ENCODE peak calls at places on chromosomes 2 and 18, in nine cellular contexts. C, O, U, V, Z, G, I, M and A are unnamed samples.

GRCh38 chr18:49609416-49610284 is 47.8 kb downstream of the LIPG start:
- DNase-seq in C (no peak), O (no peak), U (no peak), V (no peak), Z (no peak), G (no peak), I (no peak), M (no peak), A (no peak)

GRCh38 chr2:14551069-14551468 is 81.4 kb upstream of the LRATD1 start:
- DNase-seq in C (no peak), O (no peak), U (no peak), V (no peak), Z (no peak), G (no peak), I (no peak), M (no peak), A (no peak)

GRCh38 chr2:235934059-235934896 is 233.9 kb downstream of the GBX2 start:
- DNase-seq in C (no peak), O (no peak), U (no peak), V (no peak), Z (no peak), G (no peak), I (no peak), M (peak), A (no peak)

GRCh38 chr2:105595536-105595935 is 149.2 kb upstream of the NCK2 start:
- DNase-seq in C (no peak), O (peak), U (peak), V (no peak), Z (no peak), G (no peak), I (no peak), M (no peak), A (no peak)

GRCh38 chr2:84797271-84797670 is 83.6 kb downstream of the TRABD2A start:
- DNase-seq in C (no peak), O (no peak), U (no peak), V (no peak), Z (no peak), G (no peak), I (no peak), M (no peak), A (no peak)

GRCh38 chr2:128234613-128235012 is 84.1 kb downstream of the HS6ST1 start:
- DNase-seq in C (peak), O (no peak), U (no peak), V (no peak), Z (peak), G (no peak), I (peak), M (no peak), A (no peak)

GRCh38 chr18:37309861-37310260 is 255.7 kb downstream of the CELF4 start:
- DNase-seq in C (no peak), O (no peak), U (no peak), V (no peak), Z (no peak), G (no peak), I (no peak), M (no peak), A (no peak)

GRCh38 chr2:8568543-8569302 is 113.1 kb upstream of the ID2 start:
- DNase-seq in C (no peak), O (no peak), U (no peak), V (no peak), Z (no peak), G (no peak), I (no peak), M (no peak), A (no peak)

GRCh38 chr2:111909079-111909478 is 10.7 kb downstream of the MERTK start:
- DNase-seq in C (no peak), O (no peak), U (no peak), V (no peak), Z (no peak), G (no peak), I (no peak), M (no peak), A (no peak)

GRCh38 chr2:10964076-10964812 is 52.5 kb downstream of the KCNF1 start:
- DNase-seq in C (no peak), O (no peak), U (no peak), V (no peak), Z (no peak), G (no peak), I (no peak), M (peak), A (no peak)